ENCODE peak calls at places on chromosomes 7 and 10, in four cellular contexts. One of them, this sample, is unnamed.
A peak's percentile ranks its signal among the peaks of the same experiment; 100 is the strongest.

GRCh38 chr7:51234139-51234538 is 82.5 kb downstream of the COBL start:
- DNase-seq in HL-60: no peak
- DNase-seq in fibroblast of villous mesenchyme: no peak
- DNase-seq in AG10803: no peak
- DNase-seq in this sample: no peak

GRCh38 chr10:5595591-5596590 is 70.5 kb downstream of the ASB13 start:
- DNase-seq in fibroblast of villous mesenchyme: peak; percentile 55
- DNase-seq in AG10803: peak; percentile 81
- DNase-seq in HL-60: no peak
- DNase-seq in this sample: no peak

GRCh38 chr7:53437336-53437735 is 401.9 kb downstream of the POM121L12 start:
- DNase-seq in AG10803: no peak
- DNase-seq in HL-60: no peak
- DNase-seq in fibroblast of villous mesenchyme: no peak
- DNase-seq in this sample: no peak

GRCh38 chr7:25303380-25304321 is 75.4 kb upstream of the NPVF start:
- DNase-seq in HL-60: no peak
- DNase-seq in fibroblast of villous mesenchyme: peak; percentile 46
- DNase-seq in AG10803: peak; percentile 83
- DNase-seq in this sample: no peak

GRCh38 chr10:44992070-44992731 is 8.5 kb upstream of the ZNF22 start:
- DNase-seq in AG10803: no peak
- DNase-seq in fibroblast of villous mesenchyme: no peak
- DNase-seq in HL-60: no peak
- DNase-seq in this sample: no peak

GRCh38 chr7:142807855-142808460 is 37.2 kb downstream of the PRSS2 start:
- DNase-seq in HL-60: no peak
- DNase-seq in AG10803: no peak
- DNase-seq in fibroblast of villous mesenchyme: no peak
- DNase-seq in this sample: no peak

GRCh38 chr7:15625456-15625855 is 61.0 kb downstream of the MEOX2 start:
- DNase-seq in HL-60: no peak
- DNase-seq in fibroblast of villous mesenchyme: no peak
- DNase-seq in AG10803: no peak
- DNase-seq in this sample: no peak

GRCh38 chr10:3761111-3761686 is 23.8 kb downstream of the KLF6 start:
- DNase-seq in fibroblast of villous mesenchyme: no peak
- DNase-seq in AG10803: no peak
- DNase-seq in HL-60: no peak
- DNase-seq in this sample: no peak

GRCh38 chr10:47048533-47048905 is 137.3 kb downstream of the PTPN20 start:
- DNase-seq in HL-60: peak; percentile 7
- DNase-seq in fibroblast of villous mesenchyme: no peak
- DNase-seq in AG10803: peak; percentile 13
- DNase-seq in this sample: no peak

GRCh38 chr10:78986419-78986818 is 82.3 kb upstream of the ZMIZ1 start:
- DNase-seq in AG10803: peak; percentile 79
- DNase-seq in fibroblast of villous mesenchyme: peak; percentile 80
- DNase-seq in HL-60: no peak
- DNase-seq in this sample: no peak

GRCh38 chr7:74462707-74463100 is 9.0 kb downstream of the GTF2IRD1 start:
- DNase-seq in HL-60: no peak
- DNase-seq in AG10803: no peak
- DNase-seq in fibroblast of villous mesenchyme: no peak
- DNase-seq in this sample: no peak

GRCh38 chr7:94054130-94054529 is 50.0 kb upstream of the BET1 start:
- DNase-seq in HL-60: no peak
- DNase-seq in AG10803: no peak
- DNase-seq in fibroblast of villous mesenchyme: no peak
- DNase-seq in this sample: no peak

GRCh38 chr7:15557186-15557585 is 4.6 kb downstream of the AGMO start:
- DNase-seq in fibroblast of villous mesenchyme: no peak
- DNase-seq in HL-60: no peak
- DNase-seq in AG10803: no peak
- DNase-seq in this sample: no peak

GRCh38 chr10:16689227-16689626 is 128.0 kb downstream of the RSU1 start:
- DNase-seq in fibroblast of villous mesenchyme: no peak
- DNase-seq in HL-60: no peak
- DNase-seq in AG10803: peak; percentile 12
- DNase-seq in this sample: no peak

GRCh38 chr10:16689636-16690035 is 127.6 kb downstream of the RSU1 start:
- DNase-seq in fibroblast of villous mesenchyme: no peak
- DNase-seq in HL-60: no peak
- DNase-seq in AG10803: no peak
- DNase-seq in this sample: no peak

GRCh38 chr10:16681525-16681924 is 135.7 kb downstream of the RSU1 start:
- DNase-seq in fibroblast of villous mesenchyme: no peak
- DNase-seq in HL-60: no peak
- DNase-seq in AG10803: no peak
- DNase-seq in this sample: no peak

GRCh38 chr10:16686081-16686902 is 130.9 kb downstream of the RSU1 start:
- DNase-seq in fibroblast of villous mesenchyme: peak; percentile 5
- DNase-seq in HL-60: no peak
- DNase-seq in AG10803: no peak
- DNase-seq in this sample: no peak

GRCh38 chr10:16685551-16685950 is 131.7 kb downstream of the RSU1 start:
- DNase-seq in AG10803: no peak
- DNase-seq in HL-60: no peak
- DNase-seq in fibroblast of villous mesenchyme: no peak
- DNase-seq in this sample: no peak
- TF ChIP-seq CTCF in AG10803: no peak
- TF ChIP-seq CTCF in HL-60: no peak
- TF ChIP-seq CTCF in fibroblast of villous mesenchyme: no peak
- TF ChIP-seq CTCF in this sample: no peak

DNA sequence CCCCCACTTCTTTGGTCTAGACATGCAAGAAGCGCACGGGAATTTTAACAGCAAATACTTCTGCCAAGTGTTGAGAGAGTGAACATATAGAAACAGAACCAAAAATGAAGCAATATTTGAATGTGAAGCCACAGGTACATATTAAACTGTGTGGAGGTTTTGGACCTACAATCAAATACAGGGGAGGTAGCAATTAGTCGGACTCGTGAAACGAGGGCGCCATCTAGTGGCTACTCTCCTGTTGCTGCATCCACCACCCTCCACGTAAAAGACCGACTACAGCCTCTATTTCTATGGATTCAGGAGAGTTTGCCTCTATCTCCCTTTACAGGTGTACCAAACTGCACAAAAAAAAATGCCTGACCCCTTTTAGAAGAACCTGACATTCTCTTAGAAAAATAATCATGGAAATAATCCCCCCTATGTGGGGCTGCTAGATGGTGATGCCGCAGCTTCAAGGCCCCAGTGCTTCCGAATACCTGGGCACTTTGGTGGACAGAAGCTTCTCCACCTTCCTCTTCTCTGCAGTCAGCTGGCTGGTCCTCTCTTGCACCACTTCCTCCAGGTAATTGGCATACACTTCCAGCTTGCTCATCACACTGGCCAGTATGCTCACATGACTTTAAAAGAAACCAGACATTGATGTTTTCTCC is 31.7 kb downstream of the TECTB start:
- DNase-seq in AG10803: peak; percentile 69
- DNase-seq in HL-60: peak; percentile 53
- DNase-seq in fibroblast of villous mesenchyme: peak; percentile 74
- DNase-seq in this sample: peak; percentile 71
- TF ChIP-seq CTCF in AG10803: peak; percentile 94
- TF ChIP-seq CTCF in HL-60: peak; percentile 91
- TF ChIP-seq CTCF in fibroblast of villous mesenchyme: peak; percentile 92
- TF ChIP-seq CTCF in this sample: peak; percentile 96

GRCh38 chr7:7312323-7312722 is 130.0 kb downstream of the C1GALT1 start:
- DNase-seq in fibroblast of villous mesenchyme: no peak
- DNase-seq in HL-60: no peak
- DNase-seq in AG10803: no peak
- DNase-seq in this sample: no peak
- TF ChIP-seq CTCF in fibroblast of villous mesenchyme: no peak
- TF ChIP-seq CTCF in HL-60: no peak
- TF ChIP-seq CTCF in AG10803: no peak
- TF ChIP-seq CTCF in this sample: no peak

DNA sequence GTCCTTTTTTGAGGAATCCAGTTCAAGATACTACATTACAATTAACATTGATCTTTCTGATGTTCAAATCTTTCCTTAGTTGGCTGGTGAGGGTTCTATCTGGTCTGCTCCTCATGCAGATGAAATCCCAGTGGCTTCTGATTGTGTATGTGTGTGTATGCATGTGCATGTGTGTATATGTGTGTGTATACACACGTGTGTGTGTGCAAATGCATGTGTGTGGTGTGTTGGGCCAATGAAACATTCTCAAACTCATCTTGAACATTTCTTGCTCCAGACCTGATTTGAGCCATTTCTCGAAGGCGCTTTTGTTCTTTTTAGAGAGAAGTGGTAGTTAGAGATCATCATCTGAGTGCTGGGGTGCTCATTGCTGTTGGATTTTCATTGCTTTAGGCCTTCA is 113.9 kb downstream of the GLRX3 start:
- DNase-seq in HL-60: no peak
- DNase-seq in AG10803: no peak
- DNase-seq in fibroblast of villous mesenchyme: no peak
- DNase-seq in this sample: no peak
- TF ChIP-seq CTCF in HL-60: no peak
- TF ChIP-seq CTCF in AG10803: no peak
- TF ChIP-seq CTCF in fibroblast of villous mesenchyme: no peak
- TF ChIP-seq CTCF in this sample: no peak

DNA sequence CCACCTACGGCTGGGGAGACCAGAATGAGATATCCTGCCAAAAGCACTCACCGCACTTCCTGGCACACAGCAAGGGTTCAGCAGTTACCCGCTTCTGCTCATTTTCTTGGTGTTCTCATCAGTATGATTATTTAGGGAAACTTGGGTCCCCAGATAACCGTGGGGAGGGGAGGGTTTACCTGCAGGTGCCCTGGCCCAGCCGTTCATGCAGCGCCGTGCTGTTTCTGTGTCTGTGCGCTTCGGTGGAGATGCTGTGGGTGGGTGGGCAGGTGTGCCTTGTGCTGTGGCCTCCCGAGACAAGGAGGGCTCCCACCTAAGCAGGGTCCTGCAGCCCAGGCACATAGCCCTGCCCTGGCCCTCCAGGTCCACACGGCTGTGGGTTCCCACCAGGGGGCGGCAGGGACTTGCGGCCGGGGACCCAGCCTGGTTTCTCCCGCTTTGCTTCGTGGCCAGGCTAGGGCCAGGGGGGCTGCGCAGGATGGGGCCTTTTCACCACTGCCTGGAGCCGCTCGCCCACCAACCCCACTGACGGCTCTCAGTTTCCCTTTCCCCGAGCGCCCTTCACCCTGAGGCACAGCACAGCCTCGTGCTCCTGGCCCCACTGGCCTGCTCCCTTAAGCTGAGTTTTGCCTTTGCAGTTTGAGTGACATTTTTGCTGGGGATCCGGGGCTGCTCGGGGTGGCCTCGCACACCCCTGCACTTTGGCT is 78.5 kb downstream of the LHPP start:
- DNase-seq in HL-60: peak; percentile 57
- DNase-seq in fibroblast of villous mesenchyme: peak; percentile 48
- DNase-seq in AG10803: peak; percentile 13
- DNase-seq in this sample: peak; percentile 68
- TF ChIP-seq CTCF in HL-60: peak; percentile 34
- TF ChIP-seq CTCF in fibroblast of villous mesenchyme: peak; percentile 85
- TF ChIP-seq CTCF in AG10803: peak; percentile 62
- TF ChIP-seq CTCF in this sample: peak; percentile 78

DNA sequence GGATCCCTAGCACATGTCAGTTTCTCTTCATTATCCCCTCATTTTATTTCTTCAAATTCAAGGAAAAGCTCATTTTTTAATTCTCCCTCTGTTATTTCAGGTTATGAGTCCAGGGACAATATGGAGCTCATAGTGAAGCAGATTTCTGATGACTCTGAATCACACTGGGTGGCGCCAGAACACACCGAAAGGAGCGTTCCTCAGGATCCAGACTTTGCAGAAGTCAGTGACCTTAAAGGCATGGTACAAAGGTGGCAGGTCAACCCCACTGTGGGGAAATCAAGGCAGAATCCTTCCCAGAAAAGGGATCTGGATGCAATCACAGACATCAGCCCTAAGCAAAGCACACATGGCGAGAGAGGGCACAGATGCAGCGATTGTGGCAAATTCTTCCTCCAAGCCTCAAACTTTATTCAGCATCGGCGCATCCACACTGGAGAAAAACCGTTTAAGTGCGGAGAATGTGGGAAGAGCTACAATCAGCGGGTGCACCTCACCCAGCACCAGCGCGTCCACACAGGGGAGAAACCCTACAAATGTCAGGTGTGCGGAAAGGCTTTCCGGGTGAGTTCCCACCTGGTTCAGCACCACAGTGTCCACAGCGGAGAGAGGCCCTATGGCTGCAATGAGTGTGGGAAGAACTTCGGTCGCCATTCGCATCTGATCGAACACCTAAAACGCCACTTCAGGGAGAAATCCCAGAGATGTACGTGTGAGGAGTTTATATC is 21.4 kb downstream of the ZKSCAN5 start:
- DNase-seq in AG10803: no peak
- DNase-seq in HL-60: peak; percentile 23
- DNase-seq in fibroblast of villous mesenchyme: peak; percentile 12
- DNase-seq in this sample: no peak
- TF ChIP-seq CTCF in AG10803: peak; percentile 37
- TF ChIP-seq CTCF in HL-60: peak; percentile 11
- TF ChIP-seq CTCF in fibroblast of villous mesenchyme: peak; percentile 40
- TF ChIP-seq CTCF in this sample: peak; percentile 14